ENCODE peak calls at places on chromosome 19, in five cellular contexts. I is CD4-positive, CD25-positive, alpha-beta regulatory T cell; P is PC-9; M is AG04449; C is PC-3. U is an unnamed sample.

GRCh38 chr19:16398530-16399241 is 73.1 kb downstream of the EPS15L1 start:
- DNase-seq in M (no peak), C (no peak), P (no peak), I (no peak), U (no peak)

GRCh38 chr19:6987850-6988249 is 33.4 kb downstream of the MBD3L2B start:
- DNase-seq in C (no peak), M (no peak), I (no peak), P (no peak), U (no peak)

GRCh38 chr19:13083008-13083404 is 19.7 kb downstream of the LYL1 start:
- DNase-seq in I (no peak), C (no peak), P (no peak), M (no peak), U (no peak)

GRCh38 chr19:56294557-56294956 is 20.1 kb downstream of the ZSCAN5A start:
- DNase-seq in I (no peak), P (no peak), M (no peak), C (peak; percentile 80), U (no peak)

GRCh38 chr19:751501-752341 is 809 bp downstream of the MISP start:
- DNase-seq in P (peak; percentile 80), M (peak; percentile 14), I (no peak), C (peak; percentile 88), U (peak; percentile 91)

GRCh38 chr19:925087-925911 is 536 bp upstream of the ARID3A start:
- DNase-seq in C (peak; percentile 65), M (no peak), I (peak; percentile 65), P (peak; percentile 53), U (peak; percentile 80)

GRCh38 chr19:1213391-1214286 is 8.1 kb downstream of the STK11 start:
- DNase-seq in M (no peak), I (peak; percentile 46), P (no peak), C (no peak), U (peak; percentile 78)

GRCh38 chr19:46076951-46077814 is 36.4 kb upstream of the IGFL4 start:
- DNase-seq in C (peak; percentile 81), P (peak; percentile 74), I (no peak), M (peak; percentile 9), U (peak; percentile 57)

GRCh38 chr19:6393982-6394412 is 1.0 kb upstream of the GTF2F1 start:
- DNase-seq in M (no peak), C (no peak), P (no peak), I (no peak), U (peak; percentile 76)

GRCh38 chr19:49430678-49431329 is 5.6 kb downstream of the GFY start:
- DNase-seq in C (no peak), M (no peak), I (no peak), P (no peak), U (no peak)

GRCh38 chr19:34336781-34337271 is 28.2 kb upstream of the GPI start:
- DNase-seq in C (peak; percentile 32), P (no peak), I (peak; percentile 30), M (no peak), U (no peak)

GRCh38 chr19:16619456-16619855 is 8.5 kb downstream of the MED26 start:
- DNase-seq in C (no peak), M (no peak), I (no peak), P (no peak), U (no peak)

GRCh38 chr19:31054430-31054829 is 294.8 kb downstream of the TSHZ3 start:
- DNase-seq in P (no peak), C (no peak), M (peak; percentile 5), I (no peak), U (peak; percentile 37)

GRCh38 chr19:604355-604754 is 14.7 kb downstream of the HCN2 start:
- DNase-seq in C (no peak), I (peak; percentile 22), M (no peak), P (no peak), U (no peak)

GRCh38 chr19:33298146-33298911 is 4.0 kb downstream of the CEBPA start:
- DNase-seq in C (no peak), M (no peak), P (peak; percentile 46), I (no peak), U (peak; percentile 9)

GRCh38 chr19:19120308-19121156 is 17.7 kb downstream of the TMEM161A start:
- DNase-seq in M (no peak), P (peak; percentile 50), C (no peak), I (no peak), U (peak; percentile 71)

GRCh38 chr19:52231154-52231565 is 38.2 kb upstream of the ZNF766 start:
- DNase-seq in I (no peak), P (no peak), C (peak; percentile 47), M (no peak), U (no peak)

GRCh38 chr19:33444238-33444992 is 70.9 kb downstream of the CEBPG start:
- DNase-seq in I (no peak), M (no peak), P (no peak), C (no peak), U (no peak)

GRCh38 chr19:3183721-3184641 is 1.7 kb upstream of the NCLN start:
- DNase-seq in I (no peak), C (no peak), M (no peak), P (no peak), U (no peak)
- H3K4me3 ChIP-seq in I (peak overlapping the region; percentile 90), C (no peak overlapping the region), M (no peak overlapping the region), P (no peak overlapping the region), U (no peak overlapping the region)

GRCh38 chr19:40778865-40779284 is 828 bp downstream of the RAB4B start:
- DNase-seq in I (no peak), P (peak; percentile 50), C (no peak), M (no peak), U (no peak)

GRCh38 chr19:40777795-40778044 is 327 bp upstream of the RAB4B start:
- DNase-seq in C (no peak), M (no peak), I (no peak), P (no peak), U (no peak)

GRCh38 chr19:40776364-40776763 is 1.0 kb downstream of the MIA start:
- DNase-seq in C (no peak), P (no peak), I (no peak), M (no peak), U (no peak)

GRCh38 chr19:40776966-40777794 is 867 bp upstream of the RAB4B start:
- DNase-seq in C (peak; percentile 85), M (peak; percentile 42), P (peak; percentile 86), I (peak; percentile 87), U (peak; percentile 95)

GRCh38 chr19:40778045-40778864 is at the start of gene RAB4B:
- DNase-seq in M (peak; percentile 96), C (peak; percentile 98), P (peak; percentile 97), I (peak; percentile 100), U (peak; percentile 100)
- H3K4me3 ChIP-seq in M (peak within 1 kb of the TSS; percentile 74), C (peak within 1 kb of the TSS; percentile 74), P (peak within 1 kb of the TSS; percentile 64), I (peak within 1 kb of the TSS; percentile 97), U (peak within 1 kb of the TSS; percentile 73)

GRCh38 chr19:50477751-50478515 is 1.3 kb upstream of the GARIN5A start:
- DNase-seq in M (no peak), C (no peak), P (no peak), I (no peak), U (no peak)
- H3K4me3 ChIP-seq in M (peak overlapping the region; percentile 91), C (peak overlapping the region; percentile 86), P (peak overlapping the region; percentile 72), I (peak overlapping the region; percentile 55), U (no peak overlapping the region)

GRCh38 chr19:29001922-29002247 is 211.1 kb downstream of the UQCRFS1 start:
- DNase-seq in C (no peak), M (no peak), P (no peak), I (no peak), U (no peak)

GRCh38 chr19:29002336-29002735 is 210.6 kb downstream of the UQCRFS1 start:
- DNase-seq in C (no peak), M (no peak), I (no peak), P (no peak), U (no peak)

GRCh38 chr19:28999733-29000433 is 213.1 kb downstream of the UQCRFS1 start:
- DNase-seq in I (no peak), C (no peak), P (no peak), M (no peak), U (no peak)

GRCh38 chr19:28998974-28999373 is 214.0 kb downstream of the UQCRFS1 start:
- DNase-seq in C (no peak), M (no peak), P (no peak), I (no peak), U (no peak)

GRCh38 chr19:29001006-29001921 is 211.7 kb downstream of the UQCRFS1 start:
- DNase-seq in M (no peak), C (no peak), I (no peak), P (no peak), U (no peak)
- H3K4me3 ChIP-seq in M (no peak overlapping the region), C (no peak overlapping the region), I (no peak overlapping the region), P (no peak overlapping the region), U (no peak overlapping the region)

GRCh38 chr19:14093117-14093784 is 2.7 kb upstream of the SAMD1 start:
- DNase-seq in I (no peak), M (no peak), C (no peak), P (no peak), U (no peak)

GRCh38 chr19:14091086-14091884 is 734 bp upstream of the SAMD1 start:
- DNase-seq in I (peak; percentile 66), C (peak; percentile 64), P (peak; percentile 75), M (no peak), U (peak; percentile 89)

GRCh38 chr19:14090509-14091085 is at the start of gene SAMD1:
- DNase-seq in M (no peak), P (peak; percentile 72), I (peak; percentile 76), C (peak; percentile 80), U (peak; percentile 93)

GRCh38 chr19:14089662-14090508 is 666 bp downstream of the SAMD1 start:
- DNase-seq in I (peak; percentile 46), P (no peak), M (no peak), C (peak; percentile 58), U (peak; percentile 63)

DNA sequence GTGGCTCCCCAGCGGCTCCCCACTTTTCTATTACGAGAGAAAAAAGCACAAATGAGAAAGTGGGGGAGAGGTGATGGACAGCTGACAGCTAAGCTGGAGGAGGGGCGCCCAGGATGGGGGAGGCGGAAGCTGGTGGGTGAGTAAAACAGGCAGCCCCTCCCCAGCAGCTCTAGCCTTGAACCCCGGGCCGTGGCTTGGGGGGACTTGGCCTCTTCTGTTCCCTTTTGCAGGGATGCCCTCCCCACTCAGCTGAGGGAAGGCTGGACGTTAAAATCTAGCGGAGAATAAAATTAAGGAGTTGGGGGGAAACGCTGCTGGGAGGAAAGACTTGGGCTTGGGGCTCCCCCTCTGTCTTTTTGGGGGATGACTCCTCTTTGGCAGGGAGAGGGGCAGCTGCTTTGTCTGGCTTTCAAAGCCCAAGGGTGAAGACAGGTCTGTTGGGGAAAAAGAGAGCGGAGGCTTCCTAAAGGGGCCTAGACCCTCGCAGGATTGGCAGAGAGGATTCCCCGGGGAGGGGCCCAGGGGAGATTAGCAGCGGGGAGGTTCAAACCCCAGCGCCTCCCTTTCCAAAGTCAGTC is 1.4 kb upstream of the SAMD1 start:
- DNase-seq in M (no peak), I (no peak), C (no peak), P (no peak), U (no peak)
- H3K4me3 ChIP-seq in M (peak overlapping the region; percentile 79), I (peak overlapping the region; percentile 84), C (peak overlapping the region; percentile 89), P (peak overlapping the region; percentile 98), U (peak overlapping the region; percentile 56)

U was measured in transverse colon.